ENCODE peak calls at places on chromosomes 2 and 18, in six cellular contexts. One of them, this sample, is unnamed.

GRCh38 chr18:9120796-9121195 is 15.8 kb upstream of the ANKRD12 start:
- DNase-seq in GM23338: no peak
- DNase-seq in lung microvascular endothelial cell: no peak
- DNase-seq in activated CD8-positive, alpha-beta T cell treated with anti-CD3 and anti-CD28 coated beads, Interleukin-2, amount 10 ng/mL, durations not matched to agents 7 days and 5 days: peak; percentile 47
- DNase-seq in activated T-helper 1 cell treated with anti-CD3 and anti-CD28 coated beads, Interleukin-12 subunit alpha, Interleukin-12 subunit beta, Interleukin-2, Interleukin-4 antibody, amounts not matched to agents 30 ng/mL and 10 ng/mL and 1 ng/mL, durations not matched to agents 14 hours and 24 hours and 36 hours: no peak
- DNase-seq in H54: no peak
- DNase-seq in this sample: no peak

GRCh38 chr2:231483398-231484329 is 19.4 kb upstream of the NCL start:
- DNase-seq in H54: no peak
- DNase-seq in activated CD8-positive, alpha-beta T cell treated with anti-CD3 and anti-CD28 coated beads, Interleukin-2, amount 10 ng/mL, durations not matched to agents 7 days and 5 days: peak; percentile 39
- DNase-seq in GM23338: peak; percentile 73
- DNase-seq in lung microvascular endothelial cell: peak; percentile 29
- DNase-seq in activated T-helper 1 cell treated with anti-CD3 and anti-CD28 coated beads, Interleukin-12 subunit alpha, Interleukin-12 subunit beta, Interleukin-2, Interleukin-4 antibody, amounts not matched to agents 30 ng/mL and 10 ng/mL and 1 ng/mL, durations not matched to agents 14 hours and 24 hours and 36 hours: peak; percentile 16
- DNase-seq in this sample: peak; percentile 33

GRCh38 chr18:48952287-48953095 is 1.7 kb upstream of the SMAD7 start:
- DNase-seq in lung microvascular endothelial cell: peak; percentile 83
- DNase-seq in H54: peak; percentile 61
- DNase-seq in activated T-helper 1 cell treated with anti-CD3 and anti-CD28 coated beads, Interleukin-12 subunit alpha, Interleukin-12 subunit beta, Interleukin-2, Interleukin-4 antibody, amounts not matched to agents 30 ng/mL and 10 ng/mL and 1 ng/mL, durations not matched to agents 14 hours and 24 hours and 36 hours: peak; percentile 39
- DNase-seq in GM23338: peak; percentile 84
- DNase-seq in activated CD8-positive, alpha-beta T cell treated with anti-CD3 and anti-CD28 coated beads, Interleukin-2, amount 10 ng/mL, durations not matched to agents 7 days and 5 days: peak; percentile 42
- DNase-seq in this sample: peak; percentile 46

GRCh38 chr18:26002375-26002774 is 88.0 kb downstream of the SS18 start:
- DNase-seq in activated T-helper 1 cell treated with anti-CD3 and anti-CD28 coated beads, Interleukin-12 subunit alpha, Interleukin-12 subunit beta, Interleukin-2, Interleukin-4 antibody, amounts not matched to agents 30 ng/mL and 10 ng/mL and 1 ng/mL, durations not matched to agents 14 hours and 24 hours and 36 hours: no peak
- DNase-seq in activated CD8-positive, alpha-beta T cell treated with anti-CD3 and anti-CD28 coated beads, Interleukin-2, amount 10 ng/mL, durations not matched to agents 7 days and 5 days: no peak
- DNase-seq in H54: no peak
- DNase-seq in GM23338: no peak
- DNase-seq in lung microvascular endothelial cell: peak; percentile 11
- DNase-seq in this sample: no peak

GRCh38 chr2:74816540-74817331 is 17.2 kb upstream of the HK2 start:
- DNase-seq in H54: no peak
- DNase-seq in activated CD8-positive, alpha-beta T cell treated with anti-CD3 and anti-CD28 coated beads, Interleukin-2, amount 10 ng/mL, durations not matched to agents 7 days and 5 days: no peak
- DNase-seq in lung microvascular endothelial cell: no peak
- DNase-seq in activated T-helper 1 cell treated with anti-CD3 and anti-CD28 coated beads, Interleukin-12 subunit alpha, Interleukin-12 subunit beta, Interleukin-2, Interleukin-4 antibody, amounts not matched to agents 30 ng/mL and 10 ng/mL and 1 ng/mL, durations not matched to agents 14 hours and 24 hours and 36 hours: no peak
- DNase-seq in GM23338: no peak
- DNase-seq in this sample: no peak

GRCh38 chr2:113181491-113182051 is 7.8 kb downstream of the PSD4 start:
- DNase-seq in activated CD8-positive, alpha-beta T cell treated with anti-CD3 and anti-CD28 coated beads, Interleukin-2, amount 10 ng/mL, durations not matched to agents 7 days and 5 days: peak; percentile 56
- DNase-seq in lung microvascular endothelial cell: peak; percentile 20
- DNase-seq in GM23338: no peak
- DNase-seq in H54: no peak
- DNase-seq in activated T-helper 1 cell treated with anti-CD3 and anti-CD28 coated beads, Interleukin-12 subunit alpha, Interleukin-12 subunit beta, Interleukin-2, Interleukin-4 antibody, amounts not matched to agents 30 ng/mL and 10 ng/mL and 1 ng/mL, durations not matched to agents 14 hours and 24 hours and 36 hours: no peak
- DNase-seq in this sample: no peak

GRCh38 chr18:48992133-48992532 is 41.4 kb upstream of the SMAD7 start:
- DNase-seq in H54: no peak
- DNase-seq in activated T-helper 1 cell treated with anti-CD3 and anti-CD28 coated beads, Interleukin-12 subunit alpha, Interleukin-12 subunit beta, Interleukin-2, Interleukin-4 antibody, amounts not matched to agents 30 ng/mL and 10 ng/mL and 1 ng/mL, durations not matched to agents 14 hours and 24 hours and 36 hours: no peak
- DNase-seq in activated CD8-positive, alpha-beta T cell treated with anti-CD3 and anti-CD28 coated beads, Interleukin-2, amount 10 ng/mL, durations not matched to agents 7 days and 5 days: no peak
- DNase-seq in lung microvascular endothelial cell: no peak
- DNase-seq in GM23338: no peak
- DNase-seq in this sample: no peak

GRCh38 chr18:76363451-76364120 is 131.5 kb downstream of the ZNF516 start:
- DNase-seq in H54: no peak
- DNase-seq in GM23338: no peak
- DNase-seq in activated CD8-positive, alpha-beta T cell treated with anti-CD3 and anti-CD28 coated beads, Interleukin-2, amount 10 ng/mL, durations not matched to agents 7 days and 5 days: no peak
- DNase-seq in activated T-helper 1 cell treated with anti-CD3 and anti-CD28 coated beads, Interleukin-12 subunit alpha, Interleukin-12 subunit beta, Interleukin-2, Interleukin-4 antibody, amounts not matched to agents 30 ng/mL and 10 ng/mL and 1 ng/mL, durations not matched to agents 14 hours and 24 hours and 36 hours: no peak
- DNase-seq in lung microvascular endothelial cell: no peak
- DNase-seq in this sample: no peak

GRCh38 chr2:66443183-66443976 is 8.5 kb downstream of the MEIS1 start:
- DNase-seq in H54: no peak
- DNase-seq in lung microvascular endothelial cell: no peak
- DNase-seq in activated CD8-positive, alpha-beta T cell treated with anti-CD3 and anti-CD28 coated beads, Interleukin-2, amount 10 ng/mL, durations not matched to agents 7 days and 5 days: no peak
- DNase-seq in GM23338: peak; percentile 40
- DNase-seq in activated T-helper 1 cell treated with anti-CD3 and anti-CD28 coated beads, Interleukin-12 subunit alpha, Interleukin-12 subunit beta, Interleukin-2, Interleukin-4 antibody, amounts not matched to agents 30 ng/mL and 10 ng/mL and 1 ng/mL, durations not matched to agents 14 hours and 24 hours and 36 hours: no peak
- DNase-seq in this sample: no peak

GRCh38 chr18:75111673-75112485 is 97.1 kb downstream of the PTGR3 start:
- DNase-seq in activated CD8-positive, alpha-beta T cell treated with anti-CD3 and anti-CD28 coated beads, Interleukin-2, amount 10 ng/mL, durations not matched to agents 7 days and 5 days: no peak
- DNase-seq in lung microvascular endothelial cell: no peak
- DNase-seq in H54: no peak
- DNase-seq in activated T-helper 1 cell treated with anti-CD3 and anti-CD28 coated beads, Interleukin-12 subunit alpha, Interleukin-12 subunit beta, Interleukin-2, Interleukin-4 antibody, amounts not matched to agents 30 ng/mL and 10 ng/mL and 1 ng/mL, durations not matched to agents 14 hours and 24 hours and 36 hours: no peak
- DNase-seq in GM23338: no peak
- DNase-seq in this sample: no peak

GRCh38 chr2:61017556-61018318 is at the start of the genes PEX13 and PUS10:
- DNase-seq in activated CD8-positive, alpha-beta T cell treated with anti-CD3 and anti-CD28 coated beads, Interleukin-2, amount 10 ng/mL, durations not matched to agents 7 days and 5 days: peak; percentile 76
- DNase-seq in H54: peak; percentile 71
- DNase-seq in GM23338: peak; percentile 86
- DNase-seq in activated T-helper 1 cell treated with anti-CD3 and anti-CD28 coated beads, Interleukin-12 subunit alpha, Interleukin-12 subunit beta, Interleukin-2, Interleukin-4 antibody, amounts not matched to agents 30 ng/mL and 10 ng/mL and 1 ng/mL, durations not matched to agents 14 hours and 24 hours and 36 hours: peak; percentile 63
- DNase-seq in lung microvascular endothelial cell: peak; percentile 81
- DNase-seq in this sample: peak; percentile 67

GRCh38 chr2:230893338-230893737 is 28.6 kb downstream of the ITM2C start:
- DNase-seq in GM23338: peak; percentile 36
- DNase-seq in H54: no peak
- DNase-seq in activated CD8-positive, alpha-beta T cell treated with anti-CD3 and anti-CD28 coated beads, Interleukin-2, amount 10 ng/mL, durations not matched to agents 7 days and 5 days: no peak
- DNase-seq in activated T-helper 1 cell treated with anti-CD3 and anti-CD28 coated beads, Interleukin-12 subunit alpha, Interleukin-12 subunit beta, Interleukin-2, Interleukin-4 antibody, amounts not matched to agents 30 ng/mL and 10 ng/mL and 1 ng/mL, durations not matched to agents 14 hours and 24 hours and 36 hours: no peak
- DNase-seq in lung microvascular endothelial cell: no peak
- DNase-seq in this sample: no peak

GRCh38 chr2:172437419-172438063 is 10.2 kb downstream of the ITGA6 start:
- DNase-seq in GM23338: no peak
- DNase-seq in activated T-helper 1 cell treated with anti-CD3 and anti-CD28 coated beads, Interleukin-12 subunit alpha, Interleukin-12 subunit beta, Interleukin-2, Interleukin-4 antibody, amounts not matched to agents 30 ng/mL and 10 ng/mL and 1 ng/mL, durations not matched to agents 14 hours and 24 hours and 36 hours: peak; percentile 17
- DNase-seq in activated CD8-positive, alpha-beta T cell treated with anti-CD3 and anti-CD28 coated beads, Interleukin-2, amount 10 ng/mL, durations not matched to agents 7 days and 5 days: peak; percentile 56
- DNase-seq in lung microvascular endothelial cell: no peak
- DNase-seq in H54: no peak
- DNase-seq in this sample: peak; percentile 27

GRCh38 chr2:85843543-85843942 is 45.2 kb downstream of the ST3GAL5 start:
- DNase-seq in H54: no peak
- DNase-seq in activated CD8-positive, alpha-beta T cell treated with anti-CD3 and anti-CD28 coated beads, Interleukin-2, amount 10 ng/mL, durations not matched to agents 7 days and 5 days: peak; percentile 43
- DNase-seq in GM23338: peak; percentile 72
- DNase-seq in activated T-helper 1 cell treated with anti-CD3 and anti-CD28 coated beads, Interleukin-12 subunit alpha, Interleukin-12 subunit beta, Interleukin-2, Interleukin-4 antibody, amounts not matched to agents 30 ng/mL and 10 ng/mL and 1 ng/mL, durations not matched to agents 14 hours and 24 hours and 36 hours: no peak
- DNase-seq in lung microvascular endothelial cell: no peak
- DNase-seq in this sample: no peak

GRCh38 chr18:59379772-59380530 is 20.9 kb upstream of the LMAN1 start:
- DNase-seq in activated CD8-positive, alpha-beta T cell treated with anti-CD3 and anti-CD28 coated beads, Interleukin-2, amount 10 ng/mL, durations not matched to agents 7 days and 5 days: no peak
- DNase-seq in H54: no peak
- DNase-seq in GM23338: no peak
- DNase-seq in activated T-helper 1 cell treated with anti-CD3 and anti-CD28 coated beads, Interleukin-12 subunit alpha, Interleukin-12 subunit beta, Interleukin-2, Interleukin-4 antibody, amounts not matched to agents 30 ng/mL and 10 ng/mL and 1 ng/mL, durations not matched to agents 14 hours and 24 hours and 36 hours: no peak
- DNase-seq in lung microvascular endothelial cell: no peak
- DNase-seq in this sample: no peak

GRCh38 chr2:184039493-184039892 is 558.8 kb upstream of the ZNF804A start:
- DNase-seq in H54: no peak
- DNase-seq in lung microvascular endothelial cell: no peak
- DNase-seq in activated T-helper 1 cell treated with anti-CD3 and anti-CD28 coated beads, Interleukin-12 subunit alpha, Interleukin-12 subunit beta, Interleukin-2, Interleukin-4 antibody, amounts not matched to agents 30 ng/mL and 10 ng/mL and 1 ng/mL, durations not matched to agents 14 hours and 24 hours and 36 hours: no peak
- DNase-seq in activated CD8-positive, alpha-beta T cell treated with anti-CD3 and anti-CD28 coated beads, Interleukin-2, amount 10 ng/mL, durations not matched to agents 7 days and 5 days: no peak
- DNase-seq in GM23338: no peak
- DNase-seq in this sample: no peak

GRCh38 chr2:142306126-142306525 is 175.3 kb upstream of the LRP1B start:
- DNase-seq in H54: no peak
- DNase-seq in lung microvascular endothelial cell: no peak
- DNase-seq in GM23338: no peak
- DNase-seq in activated CD8-positive, alpha-beta T cell treated with anti-CD3 and anti-CD28 coated beads, Interleukin-2, amount 10 ng/mL, durations not matched to agents 7 days and 5 days: no peak
- DNase-seq in activated T-helper 1 cell treated with anti-CD3 and anti-CD28 coated beads, Interleukin-12 subunit alpha, Interleukin-12 subunit beta, Interleukin-2, Interleukin-4 antibody, amounts not matched to agents 30 ng/mL and 10 ng/mL and 1 ng/mL, durations not matched to agents 14 hours and 24 hours and 36 hours: no peak
- DNase-seq in this sample: no peak

GRCh38 chr2:202035089-202035940 is 1.7 kb downstream of the FZD7 start:
- DNase-seq in activated T-helper 1 cell treated with anti-CD3 and anti-CD28 coated beads, Interleukin-12 subunit alpha, Interleukin-12 subunit beta, Interleukin-2, Interleukin-4 antibody, amounts not matched to agents 30 ng/mL and 10 ng/mL and 1 ng/mL, durations not matched to agents 14 hours and 24 hours and 36 hours: no peak
- DNase-seq in lung microvascular endothelial cell: peak; percentile 26
- DNase-seq in H54: no peak
- DNase-seq in GM23338: peak; percentile 64
- DNase-seq in activated CD8-positive, alpha-beta T cell treated with anti-CD3 and anti-CD28 coated beads, Interleukin-2, amount 10 ng/mL, durations not matched to agents 7 days and 5 days: peak; percentile 26
- DNase-seq in this sample: no peak

GRCh38 chr2:230155359-230155758 is 64.4 kb downstream of the SP110 start:
- DNase-seq in GM23338: no peak
- DNase-seq in activated T-helper 1 cell treated with anti-CD3 and anti-CD28 coated beads, Interleukin-12 subunit alpha, Interleukin-12 subunit beta, Interleukin-2, Interleukin-4 antibody, amounts not matched to agents 30 ng/mL and 10 ng/mL and 1 ng/mL, durations not matched to agents 14 hours and 24 hours and 36 hours: no peak
- DNase-seq in activated CD8-positive, alpha-beta T cell treated with anti-CD3 and anti-CD28 coated beads, Interleukin-2, amount 10 ng/mL, durations not matched to agents 7 days and 5 days: peak; percentile 19
- DNase-seq in H54: no peak
- DNase-seq in lung microvascular endothelial cell: no peak
- DNase-seq in this sample: no peak

GRCh38 chr2:191711621-191712020 is 33.7 kb downstream of the NABP1 start:
- DNase-seq in lung microvascular endothelial cell: no peak
- DNase-seq in H54: no peak
- DNase-seq in GM23338: no peak
- DNase-seq in activated CD8-positive, alpha-beta T cell treated with anti-CD3 and anti-CD28 coated beads, Interleukin-2, amount 10 ng/mL, durations not matched to agents 7 days and 5 days: no peak
- DNase-seq in activated T-helper 1 cell treated with anti-CD3 and anti-CD28 coated beads, Interleukin-12 subunit alpha, Interleukin-12 subunit beta, Interleukin-2, Interleukin-4 antibody, amounts not matched to agents 30 ng/mL and 10 ng/mL and 1 ng/mL, durations not matched to agents 14 hours and 24 hours and 36 hours: no peak
- DNase-seq in this sample: no peak

GRCh38 chr18:50559750-50560680 is at the start of gene MAPK4:
- DNase-seq in activated CD8-positive, alpha-beta T cell treated with anti-CD3 and anti-CD28 coated beads, Interleukin-2, amount 10 ng/mL, durations not matched to agents 7 days and 5 days: no peak
- DNase-seq in H54: no peak
- DNase-seq in lung microvascular endothelial cell: peak; percentile 12
- DNase-seq in GM23338: peak; percentile 71
- DNase-seq in activated T-helper 1 cell treated with anti-CD3 and anti-CD28 coated beads, Interleukin-12 subunit alpha, Interleukin-12 subunit beta, Interleukin-2, Interleukin-4 antibody, amounts not matched to agents 30 ng/mL and 10 ng/mL and 1 ng/mL, durations not matched to agents 14 hours and 24 hours and 36 hours: no peak
- DNase-seq in this sample: no peak

GRCh38 chr2:144198116-144198515 is 321.8 kb downstream of the ZEB2 start:
- DNase-seq in lung microvascular endothelial cell: peak; percentile 65
- DNase-seq in H54: no peak
- DNase-seq in activated T-helper 1 cell treated with anti-CD3 and anti-CD28 coated beads, Interleukin-12 subunit alpha, Interleukin-12 subunit beta, Interleukin-2, Interleukin-4 antibody, amounts not matched to agents 30 ng/mL and 10 ng/mL and 1 ng/mL, durations not matched to agents 14 hours and 24 hours and 36 hours: no peak
- DNase-seq in activated CD8-positive, alpha-beta T cell treated with anti-CD3 and anti-CD28 coated beads, Interleukin-2, amount 10 ng/mL, durations not matched to agents 7 days and 5 days: no peak
- DNase-seq in GM23338: peak; percentile 24
- DNase-seq in this sample: no peak

GRCh38 chr2:13056259-13056843 is 339.6 kb downstream of the TRIB2 start:
- DNase-seq in activated T-helper 1 cell treated with anti-CD3 and anti-CD28 coated beads, Interleukin-12 subunit alpha, Interleukin-12 subunit beta, Interleukin-2, Interleukin-4 antibody, amounts not matched to agents 30 ng/mL and 10 ng/mL and 1 ng/mL, durations not matched to agents 14 hours and 24 hours and 36 hours: no peak
- DNase-seq in lung microvascular endothelial cell: peak; percentile 24
- DNase-seq in activated CD8-positive, alpha-beta T cell treated with anti-CD3 and anti-CD28 coated beads, Interleukin-2, amount 10 ng/mL, durations not matched to agents 7 days and 5 days: no peak
- DNase-seq in H54: no peak
- DNase-seq in GM23338: peak; percentile 47
- DNase-seq in this sample: no peak

GRCh38 chr2:132845339-132845738 is 175.3 kb upstream of the LYPD1 start:
- DNase-seq in H54: no peak
- DNase-seq in lung microvascular endothelial cell: no peak
- DNase-seq in GM23338: no peak
- DNase-seq in activated T-helper 1 cell treated with anti-CD3 and anti-CD28 coated beads, Interleukin-12 subunit alpha, Interleukin-12 subunit beta, Interleukin-2, Interleukin-4 antibody, amounts not matched to agents 30 ng/mL and 10 ng/mL and 1 ng/mL, durations not matched to agents 14 hours and 24 hours and 36 hours: no peak
- DNase-seq in activated CD8-positive, alpha-beta T cell treated with anti-CD3 and anti-CD28 coated beads, Interleukin-2, amount 10 ng/mL, durations not matched to agents 7 days and 5 days: no peak
- DNase-seq in this sample: no peak